ENCODE peak calls at places on chromosomes 16 and 17, in eight cellular contexts. B is A549, W is adrenal gland, A is uterus, E is heart left ventricle, G is stomach, X is esophagus squamous epithelium, V is tibial nerve. L is an unnamed sample.

GRCh38 chr16:35144212-35144932 is 1685.0 kb downstream of the TP53TG3F start:
- DNase-seq in B (no peak), W (no peak), A (no peak), E (no peak), G (no peak), X (no peak), V (no peak), L (no peak)

GRCh38 chr16:67156146-67156844 is 3.4 kb downstream of the TRADD start:
- DNase-seq in B (no peak), W (no peak), A (no peak), E (no peak), G (no peak), X (no peak), V (no peak), L (no peak)

GRCh38 chr17:835263-835662 is 53.1 kb downstream of the MRM3 start:
- DNase-seq in B (no peak), W (no peak), A (no peak), E (no peak), G (no peak), X (no peak), V (no peak), L (no peak)

GRCh38 chr16:60346256-60346655 is 1612.1 kb upstream of the GOT2 start:
- DNase-seq in B (no peak), W (no peak), A (no peak), E (no peak), G (no peak), X (no peak), V (no peak), L (no peak)

GRCh38 chr17:33072421-33073175 is 81.0 kb downstream of the SPACA3 start:
- DNase-seq in B (no peak), W (no peak), A (no peak), E (no peak), G (no peak), X (no peak), V (no peak), L (no peak)

GRCh38 chr16:67644038-67644437 is 906 bp upstream of the CARMIL2 start:
- DNase-seq in B (no peak), W (no peak), A (no peak), E (no peak), G (no peak), X (no peak), V (no peak), L (no peak)

GRCh38 chr16:73010150-73010676 is 37.7 kb downstream of the ZFHX3 start:
- DNase-seq in B (no peak), W (no peak), A (no peak), E (no peak), G (no peak), X (no peak), V (no peak), L (no peak)

GRCh38 chr17:82490512-82491195 is 28.9 kb upstream of the FOXK2 start:
- DNase-seq in B (no peak), W (no peak), A (no peak), E (no peak), G (no peak), X (no peak), V (no peak), L (no peak)

GRCh38 chr17:73514146-73514863 is 129.9 kb downstream of the SDK2 start:
- DNase-seq in B (no peak), W (no peak), A (no peak), E (no peak), G (no peak), X (no peak), V (no peak), L (no peak)

GRCh38 chr16:46927273-46927672 is 43.1 kb downstream of the GPT2 start:
- DNase-seq in B (no peak), W (no peak), A (no peak), E (peak; percentile 33), G (no peak), X (no peak), V (no peak), L (peak; percentile 26)

GRCh38 chr17:80108321-80108971 is 7.1 kb downstream of the GAA start:
- DNase-seq in B (no peak), W (no peak), A (no peak), E (no peak), G (no peak), X (no peak), V (no peak), L (no peak)

GRCh38 chr17:63113167-63113566 is 147.1 kb downstream of the TANC2 start:
- DNase-seq in B (no peak), W (no peak), A (no peak), E (no peak), G (no peak), X (no peak), V (no peak), L (no peak)

GRCh38 chr16:86700396-86700945 is 122.1 kb downstream of the FOXL1 start:
- DNase-seq in B (no peak), W (no peak), A (no peak), E (no peak), G (no peak), X (no peak), V (no peak), L (no peak)

GRCh38 chr16:86697715-86698114 is 119.4 kb downstream of the FOXL1 start:
- DNase-seq in B (no peak), W (no peak), A (no peak), E (no peak), G (no peak), X (no peak), V (no peak), L (no peak)

GRCh38 chr16:86702824-86703588 is 124.7 kb downstream of the FOXL1 start:
- DNase-seq in B (no peak), W (no peak), A (no peak), E (no peak), G (no peak), X (no peak), V (no peak), L (no peak)

GRCh38 chr16:86704516-86704915 is 126.2 kb downstream of the FOXL1 start:
- DNase-seq in B (no peak), W (no peak), A (no peak), E (no peak), G (no peak), X (no peak), V (no peak), L (no peak)

DNA sequence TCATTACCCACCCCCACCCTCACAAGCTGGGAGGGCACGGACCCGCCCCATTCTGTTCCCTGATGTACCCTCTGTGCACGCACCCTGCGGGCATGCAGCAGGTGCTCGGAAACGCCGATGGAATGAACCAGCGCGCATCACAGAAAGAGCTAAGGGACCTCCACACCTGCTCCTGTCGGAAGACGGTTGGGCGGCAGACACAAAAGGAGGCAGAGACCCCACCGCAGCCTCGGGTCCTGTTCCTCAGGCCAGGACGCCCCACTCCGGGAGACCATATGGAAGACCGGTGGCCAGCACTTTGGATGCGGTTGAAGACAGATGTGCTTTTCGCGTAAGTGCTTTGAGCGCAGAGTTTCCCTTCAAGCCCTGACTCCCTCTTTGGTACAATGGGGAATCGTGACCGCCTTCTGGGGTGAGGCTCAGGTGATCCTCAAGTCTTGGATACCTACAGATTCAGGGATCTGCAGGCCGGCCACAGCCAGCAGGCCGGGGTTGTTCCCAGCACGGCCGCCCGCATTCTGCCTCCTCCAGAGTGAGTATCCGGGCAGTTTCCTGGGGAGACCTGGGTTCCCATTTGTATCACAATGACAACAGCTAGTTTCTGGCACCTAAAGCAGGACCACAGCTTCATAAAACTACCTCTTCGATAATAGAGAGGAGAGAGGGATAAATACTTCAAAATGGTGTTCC is 123.1 kb downstream of the FOXL1 start:
- DNase-seq in B (no peak), W (no peak), A (no peak), E (no peak), G (no peak), X (no peak), V (no peak), L (no peak)
- TF ChIP-seq POLR2A in B (no peak), W (no peak), A (no peak), E (no peak), G (no peak), X (no peak), V (no peak), L (no peak)

DNA sequence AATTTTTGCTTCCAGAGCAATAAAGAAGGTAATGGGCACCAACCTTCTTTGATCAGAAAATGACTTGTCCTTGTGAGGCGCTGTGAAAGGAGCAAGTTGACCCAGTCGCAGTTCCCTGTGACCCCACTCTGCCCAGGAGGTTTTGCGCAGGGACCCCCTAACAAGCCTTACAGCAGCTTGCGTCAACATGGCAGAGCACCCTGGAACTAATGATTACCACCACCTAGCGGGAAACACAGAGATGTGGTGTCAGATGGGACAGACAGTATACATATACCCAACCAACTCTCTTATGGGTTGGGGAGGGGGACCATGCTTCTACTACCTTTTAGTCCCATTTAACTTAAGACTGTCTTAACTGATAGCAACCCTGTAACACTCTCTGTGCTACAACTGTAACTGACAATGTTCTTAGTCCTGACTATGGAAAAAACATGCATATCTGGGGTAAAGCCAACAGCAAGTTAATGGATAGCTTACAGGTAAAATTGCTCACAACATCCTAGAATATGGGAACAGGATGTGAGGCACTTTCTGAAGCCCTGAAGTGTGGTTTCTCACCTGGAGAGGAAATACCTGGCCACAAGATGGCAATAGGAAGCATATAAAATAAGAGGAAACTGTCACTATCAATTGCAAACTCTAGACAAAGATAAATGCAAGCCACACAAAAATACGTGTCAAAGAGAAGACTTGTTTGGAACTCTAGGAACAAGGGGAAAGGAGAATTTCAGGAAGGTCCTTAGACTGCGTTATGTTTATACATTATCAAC is 3.0 kb downstream of the KARS1 start:
- DNase-seq in B (no peak), W (no peak), A (no peak), E (no peak), G (no peak), X (no peak), V (no peak), L (no peak)
- H3K4me1 ChIP-seq in B (peaks cover 11% of the 10 kb centered on the region), W (peaks cover 14% of the 10 kb centered on the region), A (no peaks in the 10 kb centered on the region), E (peaks cover 32% of the 10 kb centered on the region), G (peaks cover 33% of the 10 kb centered on the region), X (peaks cover 39% of the 10 kb centered on the region), V (peaks cover 24% of the 10 kb centered on the region), L (peaks cover 14% of the 10 kb centered on the region)

GRCh38 chr16:89615596-89616090 is 2.2 kb downstream of the DPEP1 start:
- DNase-seq in B (peak; percentile 47), W (no peak), A (no peak), E (no peak), G (peak; percentile 47), X (no peak), V (no peak), L (no peak)
- TF ChIP-seq CTCF in B (peak; percentile 77), W (peak; percentile 61), A (peak; percentile 41), E (peak; percentile 53), G (peak; percentile 6), X (peak; percentile 71), V (peak; percentile 58), L (peak; percentile 57)

DNA sequence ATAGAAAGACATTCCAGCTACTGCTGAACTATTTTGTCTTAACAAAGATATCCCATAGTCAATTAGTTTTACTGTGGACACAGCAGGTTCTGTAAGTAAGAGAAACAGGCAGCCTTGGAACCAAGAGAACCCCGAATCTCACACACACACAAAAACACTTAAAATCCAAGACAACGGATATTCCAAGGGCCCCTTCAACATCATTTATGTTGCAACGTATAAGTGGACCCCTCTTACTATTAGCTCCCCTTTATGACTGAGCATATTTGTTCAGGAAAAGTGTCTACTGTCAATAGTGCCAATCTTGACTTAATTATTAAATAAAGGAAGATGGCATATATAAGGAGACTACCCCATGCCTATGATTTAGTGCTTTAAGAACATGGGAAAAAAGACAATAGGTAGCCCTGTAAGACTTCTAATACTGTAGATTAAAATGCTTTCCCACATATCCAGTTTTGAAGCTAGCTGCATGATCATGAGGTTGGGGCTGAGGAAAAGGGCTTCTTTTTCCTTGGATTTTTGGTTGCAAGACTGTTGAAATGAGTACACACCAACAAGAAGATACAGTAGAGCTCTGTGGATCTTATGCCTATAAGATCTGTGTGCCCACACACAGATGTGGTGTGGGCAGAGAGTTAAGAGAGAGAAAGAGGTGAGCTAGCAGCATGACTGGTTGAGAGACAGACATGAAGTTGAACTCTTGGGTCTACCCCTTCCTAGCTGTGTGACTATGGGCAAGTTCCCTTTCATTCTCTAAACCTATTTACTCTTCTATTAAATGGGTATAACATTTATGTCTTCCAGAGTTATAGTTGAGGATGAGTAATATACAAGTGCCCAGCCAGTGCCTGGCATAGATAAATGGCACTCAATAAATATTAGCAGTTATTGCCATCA is 3.0 kb downstream of the MMD start:
- DNase-seq in B (no peak), W (no peak), A (no peak), E (no peak), G (no peak), X (no peak), V (no peak), L (no peak)
- TF ChIP-seq POLR2A in B (no peak), W (no peak), A (no peak), E (no peak), G (no peak), X (no peak), V (no peak), L (no peak)

L was measured in right lobe of liver.